ENCODE peak calls at places on chromosomes 7 and 10, in five cellular contexts. One of them, this sample, is unnamed.

GRCh38 chr7:8147004-8147403 is 115.0 kb downstream of the ICA1 start:
- DNase-seq in kidney epithelial cell: no peak
- DNase-seq in IMR-90: no peak
- DNase-seq in AG09319: no peak
- DNase-seq in stromal cell of bone marrow: no peak
- DNase-seq in this sample: no peak

GRCh38 chr10:26706936-26707335 is 9.4 kb downstream of the PDSS1 start:
- DNase-seq in AG09319: no peak
- DNase-seq in kidney epithelial cell: no peak
- DNase-seq in stromal cell of bone marrow: no peak
- DNase-seq in IMR-90: no peak
- DNase-seq in this sample: no peak

GRCh38 chr7:105327201-105327600 is 61.5 kb downstream of the SRPK2 start:
- DNase-seq in kidney epithelial cell: no peak
- DNase-seq in stromal cell of bone marrow: no peak
- DNase-seq in IMR-90: no peak
- DNase-seq in AG09319: no peak
- DNase-seq in this sample: no peak

GRCh38 chr7:375491-375821 is 85.5 kb downstream of the FOXL3 start:
- DNase-seq in AG09319: no peak
- DNase-seq in IMR-90: no peak
- DNase-seq in kidney epithelial cell: no peak
- DNase-seq in stromal cell of bone marrow: no peak
- DNase-seq in this sample: no peak

GRCh38 chr10:94083662-94084323 is 90.1 kb downstream of the PLCE1 start:
- DNase-seq in IMR-90: no peak
- DNase-seq in stromal cell of bone marrow: no peak
- DNase-seq in AG09319: no peak
- DNase-seq in kidney epithelial cell: no peak
- DNase-seq in this sample: no peak

GRCh38 chr7:18337023-18337422 is 158.5 kb upstream of the HDAC9 start:
- DNase-seq in AG09319: no peak
- DNase-seq in stromal cell of bone marrow: no peak
- DNase-seq in IMR-90: no peak
- DNase-seq in kidney epithelial cell: no peak
- DNase-seq in this sample: no peak

GRCh38 chr10:43857206-43857952 is 208.7 kb upstream of the ZNF32 start:
- DNase-seq in stromal cell of bone marrow: peak
- DNase-seq in IMR-90: peak
- DNase-seq in AG09319: no peak
- DNase-seq in kidney epithelial cell: no peak
- DNase-seq in this sample: no peak

GRCh38 chr7:2032030-2032875 is 200.5 kb downstream of the MAD1L1 start:
- DNase-seq in stromal cell of bone marrow: no peak
- DNase-seq in AG09319: no peak
- DNase-seq in IMR-90: peak
- DNase-seq in kidney epithelial cell: no peak
- DNase-seq in this sample: peak

GRCh38 chr10:71512213-71512745 is 115.6 kb downstream of the CDH23 start:
- DNase-seq in IMR-90: no peak
- DNase-seq in stromal cell of bone marrow: no peak
- DNase-seq in AG09319: no peak
- DNase-seq in kidney epithelial cell: no peak
- DNase-seq in this sample: no peak

GRCh38 chr10:92074126-92074887 is 150.7 kb downstream of the BTAF1 start:
- DNase-seq in IMR-90: peak
- DNase-seq in stromal cell of bone marrow: no peak
- DNase-seq in kidney epithelial cell: no peak
- DNase-seq in AG09319: no peak
- DNase-seq in this sample: no peak

GRCh38 chr10:126668505-126668904 is 2.0 kb downstream of the C10orf90 start:
- DNase-seq in kidney epithelial cell: no peak
- DNase-seq in AG09319: no peak
- DNase-seq in stromal cell of bone marrow: no peak
- DNase-seq in IMR-90: no peak
- DNase-seq in this sample: no peak

GRCh38 chr7:68573271-68574000 is 1024.8 kb upstream of the AUTS2 start:
- DNase-seq in stromal cell of bone marrow: no peak
- DNase-seq in kidney epithelial cell: no peak
- DNase-seq in IMR-90: no peak
- DNase-seq in AG09319: no peak
- DNase-seq in this sample: no peak

GRCh38 chr10:49385939-49386922 is 9.7 kb downstream of the DRGX start:
- DNase-seq in stromal cell of bone marrow: no peak
- DNase-seq in kidney epithelial cell: no peak
- DNase-seq in IMR-90: no peak
- DNase-seq in AG09319: no peak
- DNase-seq in this sample: no peak

GRCh38 chr10:78541528-78542470 is 508.1 kb downstream of the RPS24 start:
- DNase-seq in IMR-90: peak
- DNase-seq in stromal cell of bone marrow: no peak
- DNase-seq in kidney epithelial cell: no peak
- DNase-seq in AG09319: no peak
- DNase-seq in this sample: no peak

GRCh38 chr10:3782099-3782455 is 2.9 kb downstream of the KLF6 start:
- DNase-seq in kidney epithelial cell: no peak
- DNase-seq in AG09319: no peak
- DNase-seq in IMR-90: no peak
- DNase-seq in stromal cell of bone marrow: no peak
- DNase-seq in this sample: no peak

GRCh38 chr7:22356010-22356854 is 722 bp downstream of the RAPGEF5 start:
- DNase-seq in kidney epithelial cell: no peak
- DNase-seq in AG09319: no peak
- DNase-seq in IMR-90: no peak
- DNase-seq in stromal cell of bone marrow: no peak
- DNase-seq in this sample: no peak

GRCh38 chr7:139776486-139777303 is 1.1 kb downstream of the HIPK2 start:
- DNase-seq in kidney epithelial cell: no peak
- DNase-seq in stromal cell of bone marrow: no peak
- DNase-seq in IMR-90: peak
- DNase-seq in AG09319: no peak
- DNase-seq in this sample: no peak

GRCh38 chr7:85489498-85489897 is 302.6 kb upstream of the SEMA3D start:
- DNase-seq in stromal cell of bone marrow: peak
- DNase-seq in AG09319: no peak
- DNase-seq in kidney epithelial cell: peak
- DNase-seq in IMR-90: peak
- DNase-seq in this sample: no peak

GRCh38 chr10:35707642-35708425 is 65.7 kb upstream of the FZD8 start:
- DNase-seq in AG09319: no peak
- DNase-seq in IMR-90: no peak
- DNase-seq in kidney epithelial cell: peak
- DNase-seq in stromal cell of bone marrow: no peak
- DNase-seq in this sample: peak

GRCh38 chr7:37035631-37036030 is 311.3 kb upstream of the AOAH start:
- DNase-seq in IMR-90: no peak
- DNase-seq in kidney epithelial cell: no peak
- DNase-seq in stromal cell of bone marrow: peak
- DNase-seq in AG09319: no peak
- DNase-seq in this sample: no peak

GRCh38 chr10:47404446-47404845 is 20.4 kb upstream of the ZNF488 start:
- DNase-seq in IMR-90: no peak
- DNase-seq in AG09319: no peak
- DNase-seq in kidney epithelial cell: no peak
- DNase-seq in stromal cell of bone marrow: no peak
- DNase-seq in this sample: no peak

GRCh38 chr7:90552521-90552920 is 43.6 kb upstream of the CDK14 start:
- DNase-seq in AG09319: no peak
- DNase-seq in IMR-90: peak
- DNase-seq in stromal cell of bone marrow: no peak
- DNase-seq in kidney epithelial cell: no peak
- DNase-seq in this sample: no peak

GRCh38 chr7:22356855-22357310 is at the start of gene RAPGEF5:
- DNase-seq in AG09319: no peak
- DNase-seq in kidney epithelial cell: no peak
- DNase-seq in stromal cell of bone marrow: no peak
- DNase-seq in IMR-90: no peak
- DNase-seq in this sample: no peak

GRCh38 chr7:27031289-27032172 is 64.3 kb downstream of the HOXA1 start:
- DNase-seq in AG09319: no peak
- DNase-seq in IMR-90: peak
- DNase-seq in kidney epithelial cell: no peak
- DNase-seq in stromal cell of bone marrow: peak
- DNase-seq in this sample: no peak

GRCh38 chr7:29430279-29430949 is 133.2 kb upstream of the PRR15 start:
- DNase-seq in stromal cell of bone marrow: no peak
- DNase-seq in kidney epithelial cell: no peak
- DNase-seq in AG09319: no peak
- DNase-seq in IMR-90: no peak
- DNase-seq in this sample: no peak

GRCh38 chr7:30752979-30753378 is 1.0 kb downstream of the INMT start:
- DNase-seq in kidney epithelial cell: no peak
- DNase-seq in IMR-90: no peak
- DNase-seq in stromal cell of bone marrow: peak
- DNase-seq in AG09319: no peak
- DNase-seq in this sample: no peak

GRCh38 chr7:24851791-24852190 is 94.5 kb upstream of the GSDME start:
- DNase-seq in AG09319: no peak
- DNase-seq in IMR-90: peak
- DNase-seq in stromal cell of bone marrow: no peak
- DNase-seq in kidney epithelial cell: no peak
- DNase-seq in this sample: no peak

GRCh38 chr10:66714741-66715140 is 211.1 kb upstream of the LRRTM3 start:
- DNase-seq in kidney epithelial cell: no peak
- DNase-seq in stromal cell of bone marrow: peak
- DNase-seq in AG09319: no peak
- DNase-seq in IMR-90: peak
- DNase-seq in this sample: no peak

GRCh38 chr10:279655-280054 is 144.4 kb downstream of the ZMYND11 start:
- DNase-seq in stromal cell of bone marrow: no peak
- DNase-seq in IMR-90: no peak
- DNase-seq in kidney epithelial cell: no peak
- DNase-seq in AG09319: no peak
- DNase-seq in this sample: no peak

GRCh38 chr10:5447611-5448071 is 35.3 kb downstream of the NET1 start:
- DNase-seq in IMR-90: peak
- DNase-seq in kidney epithelial cell: no peak
- DNase-seq in stromal cell of bone marrow: no peak
- DNase-seq in AG09319: no peak
- DNase-seq in this sample: no peak

GRCh38 chr7:31633894-31634494 is 53.0 kb upstream of the PPP1R17 start:
- DNase-seq in AG09319: no peak
- DNase-seq in stromal cell of bone marrow: peak
- DNase-seq in kidney epithelial cell: peak
- DNase-seq in IMR-90: peak
- DNase-seq in this sample: peak

GRCh38 chr7:37149019-37149814 is 299.4 kb downstream of the ELMO1 start:
- DNase-seq in IMR-90: no peak
- DNase-seq in stromal cell of bone marrow: no peak
- DNase-seq in AG09319: no peak
- DNase-seq in kidney epithelial cell: no peak
- DNase-seq in this sample: no peak

GRCh38 chr10:28841625-28842024 is 164.3 kb downstream of the BAMBI start:
- DNase-seq in stromal cell of bone marrow: peak
- DNase-seq in IMR-90: peak
- DNase-seq in AG09319: no peak
- DNase-seq in kidney epithelial cell: no peak
- DNase-seq in this sample: no peak

This sample was measured in epithelial cell of proximal tubule.